ENCODE peak calls at places on chromosomes 16 and 17, in nine cellular contexts. One of them, this sample, is unnamed.

GRCh38 chr17:31684901-31685300 is 174.1 kb downstream of the COPRS start:
- DNase-seq in psoas muscle: no peak
- DNase-seq in HEK293T: no peak
- DNase-seq in T-helper 2 cell: no peak
- DNase-seq in activated CD4-positive, alpha-beta T cell treated with anti-CD3 and anti-CD28 coated beads for 24 hours: no peak
- DNase-seq in head of caudate nucleus: no peak
- DNase-seq in ascending aorta: no peak
- DNase-seq in HT1080: no peak
- DNase-seq in HFF-Myc: no peak
- DNase-seq in this sample: no peak

GRCh38 chr16:8572919-8573724 is 17.2 kb downstream of the TMEM114 start:
- DNase-seq in psoas muscle: no peak
- DNase-seq in HEK293T: peak
- DNase-seq in T-helper 2 cell: no peak
- DNase-seq in activated CD4-positive, alpha-beta T cell treated with anti-CD3 and anti-CD28 coated beads for 24 hours: no peak
- DNase-seq in head of caudate nucleus: no peak
- DNase-seq in ascending aorta: no peak
- DNase-seq in HT1080: peak
- DNase-seq in HFF-Myc: no peak
- DNase-seq in this sample: no peak

GRCh38 chr16:49755291-49755611 is 100.7 kb downstream of the ZNF423 start:
- DNase-seq in psoas muscle: no peak
- DNase-seq in HEK293T: peak
- DNase-seq in T-helper 2 cell: no peak
- DNase-seq in activated CD4-positive, alpha-beta T cell treated with anti-CD3 and anti-CD28 coated beads for 24 hours: no peak
- DNase-seq in head of caudate nucleus: no peak
- DNase-seq in ascending aorta: no peak
- DNase-seq in HT1080: peak
- DNase-seq in HFF-Myc: peak
- DNase-seq in this sample: no peak

GRCh38 chr16:67430504-67431076 is 331 bp upstream of the HSD11B2 start:
- DNase-seq in psoas muscle: no peak
- DNase-seq in HEK293T: peak
- DNase-seq in T-helper 2 cell: no peak
- DNase-seq in activated CD4-positive, alpha-beta T cell treated with anti-CD3 and anti-CD28 coated beads for 24 hours: no peak
- DNase-seq in head of caudate nucleus: peak
- DNase-seq in ascending aorta: no peak
- DNase-seq in HT1080: no peak
- DNase-seq in HFF-Myc: no peak
- DNase-seq in this sample: no peak

GRCh38 chr17:40903129-40903847 is 18.2 kb upstream of the KRT20 start:
- DNase-seq in psoas muscle: no peak
- DNase-seq in HEK293T: no peak
- DNase-seq in T-helper 2 cell: no peak
- DNase-seq in activated CD4-positive, alpha-beta T cell treated with anti-CD3 and anti-CD28 coated beads for 24 hours: no peak
- DNase-seq in head of caudate nucleus: no peak
- DNase-seq in ascending aorta: no peak
- DNase-seq in HT1080: peak
- DNase-seq in HFF-Myc: peak
- DNase-seq in this sample: no peak

GRCh38 chr16:19708498-19709205 is 9.4 kb downstream of the KNOP1 start:
- DNase-seq in psoas muscle: no peak
- DNase-seq in HEK293T: no peak
- DNase-seq in T-helper 2 cell: no peak
- DNase-seq in activated CD4-positive, alpha-beta T cell treated with anti-CD3 and anti-CD28 coated beads for 24 hours: no peak
- DNase-seq in head of caudate nucleus: no peak
- DNase-seq in ascending aorta: no peak
- DNase-seq in HT1080: no peak
- DNase-seq in HFF-Myc: no peak
- DNase-seq in this sample: no peak

GRCh38 chr17:72422505-72423285 is 301.9 kb downstream of the SOX9 start:
- DNase-seq in psoas muscle: peak
- DNase-seq in HEK293T: no peak
- DNase-seq in T-helper 2 cell: no peak
- DNase-seq in activated CD4-positive, alpha-beta T cell treated with anti-CD3 and anti-CD28 coated beads for 24 hours: no peak
- DNase-seq in head of caudate nucleus: no peak
- DNase-seq in ascending aorta: no peak
- DNase-seq in HT1080: peak
- DNase-seq in HFF-Myc: peak
- DNase-seq in this sample: no peak

GRCh38 chr17:81000631-81001357 is 9.2 kb downstream of the CHMP6 start:
- DNase-seq in psoas muscle: no peak
- DNase-seq in HEK293T: no peak
- DNase-seq in T-helper 2 cell: no peak
- DNase-seq in activated CD4-positive, alpha-beta T cell treated with anti-CD3 and anti-CD28 coated beads for 24 hours: no peak
- DNase-seq in head of caudate nucleus: no peak
- DNase-seq in ascending aorta: no peak
- DNase-seq in HT1080: no peak
- DNase-seq in HFF-Myc: no peak
- DNase-seq in this sample: no peak

GRCh38 chr17:28001149-28001548 is 41.3 kb upstream of the NLK start:
- DNase-seq in psoas muscle: no peak
- DNase-seq in HEK293T: no peak
- DNase-seq in T-helper 2 cell: no peak
- DNase-seq in activated CD4-positive, alpha-beta T cell treated with anti-CD3 and anti-CD28 coated beads for 24 hours: no peak
- DNase-seq in head of caudate nucleus: no peak
- DNase-seq in ascending aorta: no peak
- DNase-seq in HT1080: peak
- DNase-seq in HFF-Myc: no peak
- DNase-seq in this sample: no peak

GRCh38 chr17:66578781-66579489 is 256.0 kb upstream of the CACNG5 start:
- DNase-seq in psoas muscle: no peak
- DNase-seq in HEK293T: no peak
- DNase-seq in T-helper 2 cell: no peak
- DNase-seq in activated CD4-positive, alpha-beta T cell treated with anti-CD3 and anti-CD28 coated beads for 24 hours: no peak
- DNase-seq in head of caudate nucleus: no peak
- DNase-seq in ascending aorta: no peak
- DNase-seq in HT1080: peak
- DNase-seq in HFF-Myc: no peak
- DNase-seq in this sample: no peak

GRCh38 chr17:17913695-17914332 is 58.4 kb downstream of the TOM1L2 start:
- DNase-seq in psoas muscle: peak
- DNase-seq in HEK293T: peak
- DNase-seq in T-helper 2 cell: no peak
- DNase-seq in activated CD4-positive, alpha-beta T cell treated with anti-CD3 and anti-CD28 coated beads for 24 hours: peak
- DNase-seq in head of caudate nucleus: peak
- DNase-seq in ascending aorta: no peak
- DNase-seq in HT1080: peak
- DNase-seq in HFF-Myc: peak
- DNase-seq in this sample: peak